ENCODE peak calls at places on chromosomes 7 and 10, in eight cellular contexts. One of them, this sample, is unnamed.

GRCh38 chr7:98211676-98212531 is 665 bp downstream of the BHLHA15 start:
- DNase-seq in cardiac muscle cell: no peak
- DNase-seq in posterior cingulate gyrus: no peak
- DNase-seq in amygdala: no peak
- DNase-seq in RKO: peak; percentile 31
- DNase-seq in activated effector memory CD4-positive, alpha-beta T cell treated with Interleukin-2 at 50 U/mL for 16 hours: no peak
- DNase-seq in activated gamma-delta T cell treated with anti-CD3 and anti-CD28 coated beads, Interleukin-2, amount 50 U/mL, for 16 hours: no peak
- DNase-seq in HFFc6: no peak
- DNase-seq in this sample: no peak

GRCh38 chr7:133361806-133362205 is 108.9 kb downstream of the EXOC4 start:
- DNase-seq in posterior cingulate gyrus: no peak
- DNase-seq in activated effector memory CD4-positive, alpha-beta T cell treated with Interleukin-2 at 50 U/mL for 16 hours: no peak
- DNase-seq in amygdala: no peak
- DNase-seq in cardiac muscle cell: no peak
- DNase-seq in HFFc6: no peak
- DNase-seq in RKO: no peak
- DNase-seq in activated gamma-delta T cell treated with anti-CD3 and anti-CD28 coated beads, Interleukin-2, amount 50 U/mL, for 16 hours: no peak
- DNase-seq in this sample: no peak

GRCh38 chr7:98826811-98827231 is 43.0 kb downstream of the TMEM130 start:
- DNase-seq in RKO: no peak
- DNase-seq in HFFc6: no peak
- DNase-seq in amygdala: peak; percentile 21
- DNase-seq in posterior cingulate gyrus: peak; percentile 59
- DNase-seq in activated gamma-delta T cell treated with anti-CD3 and anti-CD28 coated beads, Interleukin-2, amount 50 U/mL, for 16 hours: no peak
- DNase-seq in activated effector memory CD4-positive, alpha-beta T cell treated with Interleukin-2 at 50 U/mL for 16 hours: no peak
- DNase-seq in cardiac muscle cell: no peak
- DNase-seq in this sample: no peak

GRCh38 chr7:150940446-150941102 is 37.5 kb downstream of the KCNH2 start:
- DNase-seq in cardiac muscle cell: no peak
- DNase-seq in RKO: no peak
- DNase-seq in activated gamma-delta T cell treated with anti-CD3 and anti-CD28 coated beads, Interleukin-2, amount 50 U/mL, for 16 hours: no peak
- DNase-seq in amygdala: no peak
- DNase-seq in HFFc6: no peak
- DNase-seq in activated effector memory CD4-positive, alpha-beta T cell treated with Interleukin-2 at 50 U/mL for 16 hours: no peak
- DNase-seq in posterior cingulate gyrus: no peak
- DNase-seq in this sample: no peak

GRCh38 chr10:123147635-123148413 is at the start of gene HMX2:
- DNase-seq in RKO: no peak
- DNase-seq in activated gamma-delta T cell treated with anti-CD3 and anti-CD28 coated beads, Interleukin-2, amount 50 U/mL, for 16 hours: no peak
- DNase-seq in amygdala: no peak
- DNase-seq in posterior cingulate gyrus: no peak
- DNase-seq in activated effector memory CD4-positive, alpha-beta T cell treated with Interleukin-2 at 50 U/mL for 16 hours: no peak
- DNase-seq in cardiac muscle cell: no peak
- DNase-seq in HFFc6: no peak
- DNase-seq in this sample: peak; percentile 12

GRCh38 chr7:1611708-1612241 is 41.9 kb upstream of the PSMG3 start:
- DNase-seq in posterior cingulate gyrus: peak; percentile 46
- DNase-seq in activated gamma-delta T cell treated with anti-CD3 and anti-CD28 coated beads, Interleukin-2, amount 50 U/mL, for 16 hours: no peak
- DNase-seq in HFFc6: peak; percentile 77
- DNase-seq in amygdala: no peak
- DNase-seq in activated effector memory CD4-positive, alpha-beta T cell treated with Interleukin-2 at 50 U/mL for 16 hours: no peak
- DNase-seq in cardiac muscle cell: peak; percentile 79
- DNase-seq in RKO: no peak
- DNase-seq in this sample: no peak

GRCh38 chr7:134899729-134900128 is 86.6 kb upstream of the AGBL3 start:
- DNase-seq in HFFc6: no peak
- DNase-seq in posterior cingulate gyrus: no peak
- DNase-seq in activated effector memory CD4-positive, alpha-beta T cell treated with Interleukin-2 at 50 U/mL for 16 hours: no peak
- DNase-seq in RKO: peak; percentile 28
- DNase-seq in cardiac muscle cell: peak; percentile 36
- DNase-seq in activated gamma-delta T cell treated with anti-CD3 and anti-CD28 coated beads, Interleukin-2, amount 50 U/mL, for 16 hours: no peak
- DNase-seq in amygdala: no peak
- DNase-seq in this sample: no peak

GRCh38 chr10:89337493-89337892 is 9.7 kb downstream of the IFIT3 start:
- DNase-seq in posterior cingulate gyrus: no peak
- DNase-seq in HFFc6: no peak
- DNase-seq in cardiac muscle cell: peak; percentile 45
- DNase-seq in RKO: peak; percentile 49
- DNase-seq in amygdala: no peak
- DNase-seq in activated gamma-delta T cell treated with anti-CD3 and anti-CD28 coated beads, Interleukin-2, amount 50 U/mL, for 16 hours: no peak
- DNase-seq in activated effector memory CD4-positive, alpha-beta T cell treated with Interleukin-2 at 50 U/mL for 16 hours: peak; percentile 22
- DNase-seq in this sample: no peak

GRCh38 chr10:51867956-51868355 is 168.6 kb upstream of the CSTF2T start:
- DNase-seq in RKO: peak; percentile 82
- DNase-seq in posterior cingulate gyrus: no peak
- DNase-seq in activated effector memory CD4-positive, alpha-beta T cell treated with Interleukin-2 at 50 U/mL for 16 hours: no peak
- DNase-seq in activated gamma-delta T cell treated with anti-CD3 and anti-CD28 coated beads, Interleukin-2, amount 50 U/mL, for 16 hours: no peak
- DNase-seq in HFFc6: peak; percentile 66
- DNase-seq in amygdala: no peak
- DNase-seq in cardiac muscle cell: peak; percentile 87
- DNase-seq in this sample: no peak

GRCh38 chr10:12500406-12501303 is 151.3 kb downstream of the CAMK1D start:
- DNase-seq in amygdala: no peak
- DNase-seq in HFFc6: no peak
- DNase-seq in posterior cingulate gyrus: no peak
- DNase-seq in cardiac muscle cell: peak; percentile 45
- DNase-seq in RKO: no peak
- DNase-seq in activated effector memory CD4-positive, alpha-beta T cell treated with Interleukin-2 at 50 U/mL for 16 hours: no peak
- DNase-seq in activated gamma-delta T cell treated with anti-CD3 and anti-CD28 coated beads, Interleukin-2, amount 50 U/mL, for 16 hours: no peak
- DNase-seq in this sample: no peak

GRCh38 chr7:73737491-73738219 is 947 bp downstream of the ABHD11 start:
- DNase-seq in posterior cingulate gyrus: no peak
- DNase-seq in HFFc6: no peak
- DNase-seq in amygdala: no peak
- DNase-seq in RKO: no peak
- DNase-seq in cardiac muscle cell: no peak
- DNase-seq in activated effector memory CD4-positive, alpha-beta T cell treated with Interleukin-2 at 50 U/mL for 16 hours: no peak
- DNase-seq in activated gamma-delta T cell treated with anti-CD3 and anti-CD28 coated beads, Interleukin-2, amount 50 U/mL, for 16 hours: no peak
- DNase-seq in this sample: no peak

GRCh38 chr7:2719007-2719406 is 31.0 kb downstream of the AMZ1 start:
- DNase-seq in RKO: no peak
- DNase-seq in posterior cingulate gyrus: no peak
- DNase-seq in HFFc6: no peak
- DNase-seq in amygdala: no peak
- DNase-seq in activated gamma-delta T cell treated with anti-CD3 and anti-CD28 coated beads, Interleukin-2, amount 50 U/mL, for 16 hours: peak; percentile 56
- DNase-seq in cardiac muscle cell: no peak
- DNase-seq in activated effector memory CD4-positive, alpha-beta T cell treated with Interleukin-2 at 50 U/mL for 16 hours: peak; percentile 46
- DNase-seq in this sample: peak; percentile 48

This sample was measured in activated T-helper 2 cell treated with anti-CD3 and anti-CD28 coated beads, Interferon-gamma antibody, Interleukin-2, Interleukin-4, amounts not matched to agents 10 μg/mL and 5 μg/mL and 100 μg/mL, durations not matched to agents 14 hours and 24 hours and 36 hours.